ENCODE peak calls at places on chromosomes 4 and X, in eight cellular contexts. H is K562; P is activated T-helper 17 cell treated with anti-CD3 and anti-CD28 coated beads, Interleukin-2, amount 50 U/mL, for 72 hours; E is omental fat pad; V is Panc1; U is right cardiac atrium; I is activated CD8-positive, alpha-beta T cell treated with anti-CD3 and anti-CD28 coated beads for 36 hours; G is A549. C is an unnamed sample.

GRCh38 chr4:37765741-37766140 is 60.7 kb upstream of the PGM2 start:
- ATAC-seq in H (no peak), P (peak), E (no peak), V (no peak), U (no peak), I (peak), G (no peak), C (no peak)

GRCh38 chr4:27027428-27027827 is 166.8 kb downstream of the STIM2 start:
- ATAC-seq in H (no peak), P (no peak), E (no peak), V (no peak), U (no peak), I (no peak), G (no peak), C (no peak)

GRCh38 chrX:100685997-100686305 is 42.0 kb downstream of the SRPX2 start:
- ATAC-seq in H (no peak), P (no peak), E (no peak), V (peak), U (no peak), I (no peak), G (peak), C (no peak)

GRCh38 chr4:155415662-155416061 is 38.9 kb upstream of the MAP9 start:
- ATAC-seq in H (no peak), P (no peak), E (no peak), V (no peak), U (no peak), I (no peak), G (no peak), C (no peak)

GRCh38 chr4:81550005-81550896 is 78.5 kb upstream of the RASGEF1B start:
- ATAC-seq in H (no peak), P (no peak), E (peak), V (no peak), U (peak), I (no peak), G (no peak), C (peak)

GRCh38 chr4:110139815-110140214 is 58.6 kb downstream of the ELOVL6 start:
- ATAC-seq in H (peak), P (no peak), E (no peak), V (no peak), U (no peak), I (no peak), G (no peak), C (no peak)

GRCh38 chr4:105025263-105026017 is 121.2 kb upstream of the TET2 start:
- ATAC-seq in H (no peak), P (no peak), E (no peak), V (no peak), U (no peak), I (no peak), G (no peak), C (no peak)

GRCh38 chrX:39830414-39830813 is 267.3 kb downstream of the BCOR start:
- ATAC-seq in H (no peak), P (no peak), E (no peak), V (no peak), U (peak), I (no peak), G (no peak), C (peak)

GRCh38 chr4:100494166-100494565 is 23.7 kb downstream of the EMCN start:
- ATAC-seq in H (no peak), P (no peak), E (no peak), V (no peak), U (no peak), I (no peak), G (no peak), C (no peak)

GRCh38 chrX:13669246-13669689 is 16.3 kb downstream of the TCEANC start:
- ATAC-seq in H (peak), P (peak), E (peak), V (peak), U (peak), I (peak), G (peak), C (peak)

GRCh38 chr4:151031831-151032605 is 16.9 kb upstream of the LRBA start:
- ATAC-seq in H (peak), P (peak), E (no peak), V (peak), U (no peak), I (peak), G (peak), C (no peak)

GRCh38 chr4:42761804-42762203 is 104.9 kb upstream of the ATP8A1 start:
- ATAC-seq in H (no peak), P (no peak), E (no peak), V (no peak), U (no peak), I (no peak), G (no peak), C (no peak)

GRCh38 chr4:165711436-165711835 is 161.6 kb upstream of the TLL1 start:
- ATAC-seq in H (no peak), P (no peak), E (no peak), V (no peak), U (peak), I (no peak), G (no peak), C (no peak)

GRCh38 chr4:37858877-37859276 is 32.0 kb upstream of the TBC1D1 start:
- ATAC-seq in H (no peak), P (no peak), E (no peak), V (no peak), U (no peak), I (no peak), G (no peak), C (no peak)

GRCh38 chr4:22238742-22239141 is 277.1 kb downstream of the ADGRA3 start:
- ATAC-seq in H (no peak), P (no peak), E (no peak), V (no peak), U (no peak), I (no peak), G (peak), C (no peak)

GRCh38 chr4:139876328-139876941 is 210.8 kb downstream of the MGST2 start:
- ATAC-seq in H (no peak), P (no peak), E (no peak), V (no peak), U (peak), I (peak), G (peak), C (no peak)

GRCh38 chr4:110487873-110488272 is 11.9 kb downstream of the ENPEP start:
- ATAC-seq in H (no peak), P (peak), E (peak), V (no peak), U (peak), I (no peak), G (no peak), C (peak)

GRCh38 chr4:109155682-109156243 is 146.7 kb downstream of the COL25A1 start:
- ATAC-seq in H (peak), P (no peak), E (no peak), V (no peak), U (no peak), I (no peak), G (no peak), C (no peak)

C was measured in gastroesophageal sphincter.